ENCODE peak calls at places on chromosomes 11 and 22, in ten cellular contexts. J, F, Q, X, L, S, R, I, K and W are unnamed samples. For H3K4me1 and H3K27me3, the result is how much of the 10 kb centered on the place peaks cover.

GRCh38 chr11:70100791-70101190 is 22.7 kb downstream of the ANO1 start:
- DNase-seq in X (no peak), R (no peak), Q (no peak), I (no peak), L (no peak), J (no peak), S (no peak), F (no peak), K (no peak), W (no peak)

GRCh38 chr22:42177891-42178336 is 47.3 kb upstream of the CYP2D6 start:
- DNase-seq in L (no peak), R (no peak), S (no peak), I (no peak), Q (no peak), K (peak), F (no peak), J (no peak), X (no peak), W (no peak)

GRCh38 chr22:19705181-19705934 is 8.9 kb upstream of the SEPTIN5 start:
- DNase-seq in S (no peak), F (no peak), I (peak), Q (no peak), X (no peak), R (no peak), L (no peak), J (no peak), K (no peak), W (peak)

GRCh38 chr11:58525037-58525614 is 17.2 kb upstream of the OR5B21 start:
- DNase-seq in K (no peak), Q (no peak), I (no peak), R (peak), S (no peak), F (no peak), L (peak), J (peak), X (no peak), W (no peak)

GRCh38 chr11:73237471-73238290 is 19.6 kb downstream of the P2RY2 start:
- DNase-seq in X (no peak), K (no peak), J (no peak), F (peak), I (peak), L (no peak), S (no peak), R (peak), Q (no peak), W (no peak)

GRCh38 chr11:9982796-9983579 is 311.0 kb downstream of the SBF2 start:
- DNase-seq in J (no peak), K (peak), F (no peak), X (no peak), L (no peak), R (peak), I (no peak), S (no peak), Q (no peak), W (peak)

GRCh38 chr11:70104961-70105360 is 26.8 kb downstream of the ANO1 start:
- DNase-seq in R (no peak), F (no peak), K (no peak), I (no peak), S (no peak), X (no peak), L (no peak), Q (no peak), J (no peak), W (no peak)

GRCh38 chr11:27471588-27472397 is 797 bp downstream of the LGR4 start:
- DNase-seq in S (peak), I (peak), Q (no peak), L (peak), J (peak), K (peak), F (peak), X (peak), R (peak), W (no peak)

GRCh38 chr11:19628018-19628417 is 84.6 kb upstream of the NAV2 start:
- DNase-seq in F (peak), J (no peak), I (peak), S (peak), L (no peak), Q (no peak), X (no peak), R (peak), K (no peak), W (no peak)

GRCh38 chr11:75518204-75518549 is 7.6 kb downstream of the GDPD5 start:
- DNase-seq in S (no peak), X (no peak), J (no peak), L (no peak), F (no peak), K (no peak), I (no peak), R (no peak), Q (no peak), W (no peak)

GRCh38 chr22:46748948-46749681 is 11.1 kb upstream of the CERK start:
- DNase-seq in K (no peak), L (peak), R (peak), J (peak), F (no peak), X (no peak), S (no peak), Q (no peak), I (peak), W (no peak)

GRCh38 chr11:64976651-64977050 is 4.7 kb upstream of the MAJIN start:
- DNase-seq in Q (no peak), R (no peak), X (no peak), K (no peak), J (no peak), I (no peak), L (no peak), F (peak), S (no peak), W (no peak)

GRCh38 chr22:37161442-37161841 is 11.7 kb upstream of the IL2RB start:
- DNase-seq in S (no peak), L (no peak), Q (no peak), X (no peak), R (no peak), I (no peak), K (no peak), F (no peak), J (no peak), W (no peak)

GRCh38 chr22:37231406-37232139 is 12.5 kb downstream of the RAC2 start:
- DNase-seq in F (peak), R (no peak), J (peak), Q (no peak), X (no peak), L (no peak), S (no peak), I (no peak), K (no peak), W (no peak)

GRCh38 chr11:9103542-9104276 is 12.3 kb upstream of the SCUBE2 start:
- DNase-seq in I (no peak), R (no peak), K (no peak), L (no peak), S (no peak), J (no peak), X (no peak), F (no peak), Q (no peak), W (no peak)

GRCh38 chr11:1233351-1234053 is 10.6 kb downstream of the MUC5B start:
- DNase-seq in J (no peak), Q (no peak), S (peak), I (no peak), L (no peak), X (no peak), R (no peak), K (peak), F (no peak), W (no peak)

GRCh38 chr11:82733444-82734119 is at the start of gene FAM181B:
- DNase-seq in L (no peak), R (peak), J (peak), S (peak), K (peak), X (peak), I (peak), F (peak), Q (no peak), W (peak)

GRCh38 chr11:65415499-65416340 is 6.9 kb upstream of the NEAT1 start:
- DNase-seq in L (no peak), J (no peak), I (peak), S (peak), X (peak), F (peak), R (no peak), K (no peak), Q (no peak), W (no peak)

GRCh38 chr11:15674756-15675155 is 560.0 kb downstream of the INSC start:
- DNase-seq in L (no peak), R (no peak), K (peak), Q (no peak), S (no peak), F (no peak), I (no peak), J (no peak), X (no peak), W (no peak)

GRCh38 chr22:24153353-24153752 is 27.9 kb upstream of the SUSD2 start:
- DNase-seq in J (peak), L (peak), K (no peak), R (peak), Q (no peak), S (no peak), X (no peak), F (no peak), I (no peak), W (no peak)

GRCh38 chr11:94539420-94539819 is 4.3 kb upstream of the FUT4 start:
- DNase-seq in Q (no peak), L (no peak), R (no peak), I (no peak), F (no peak), K (peak), S (no peak), X (no peak), J (no peak), W (no peak)

GRCh38 chr11:75499423-75500305 is 26.1 kb downstream of the GDPD5 start:
- DNase-seq in R (peak), Q (no peak), S (peak), J (no peak), I (no peak), F (peak), X (no peak), L (no peak), K (peak), W (no peak)

GRCh38 chr22:40030026-40030756 is 35.4 kb downstream of the FAM83F start:
- DNase-seq in S (no peak), X (no peak), R (no peak), F (peak), J (no peak), I (no peak), Q (no peak), L (no peak), K (no peak), W (no peak)

GRCh38 chr22:31647921-31648320 is 14.1 kb downstream of the PISD start:
- DNase-seq in S (no peak), L (no peak), R (no peak), J (no peak), Q (no peak), X (no peak), K (no peak), F (no peak), I (no peak), W (no peak)

GRCh38 chr22:31646186-31647019 is 15.6 kb downstream of the PISD start:
- DNase-seq in S (no peak), Q (no peak), K (no peak), I (no peak), L (no peak), F (no peak), X (peak), R (peak), J (no peak), W (no peak)

GRCh38 chr22:31647066-31647465 is 14.9 kb downstream of the PISD start:
- DNase-seq in X (no peak), L (no peak), F (no peak), Q (no peak), R (no peak), J (no peak), I (no peak), K (no peak), S (no peak), W (no peak)

GRCh38 chr22:31650391-31650790 is 11.6 kb downstream of the PISD start:
- DNase-seq in K (no peak), F (no peak), Q (no peak), S (no peak), I (no peak), X (no peak), R (peak), L (no peak), J (no peak), W (no peak)

GRCh38 chr22:31647516-31647915 is 14.5 kb downstream of the PISD start:
- DNase-seq in L (no peak), I (no peak), S (no peak), X (no peak), J (no peak), Q (no peak), R (peak), K (no peak), F (no peak), W (peak)
- H3K4me1 ChIP-seq in L (under half), I (under half), S (under half), X (under half), J (under half), Q (under half), R (under half), K (under half), F (under half), W (under half)

GRCh38 chr11:116505466-116506247 is 267.1 kb downstream of the BUD13 start:
- DNase-seq in K (no peak), J (no peak), Q (no peak), S (no peak), L (no peak), I (no peak), F (no peak), X (no peak), R (no peak), W (no peak)
- H3K27me3 ChIP-seq in K (under half), J (under half), Q (under half), S (half or more), L (under half), I (under half), F (under half), X (under half), R (under half), W (under half)

GRCh38 chr22:21768435-21768834 is 32.8 kb upstream of the YPEL1 start:
- DNase-seq in Q (no peak), K (no peak), F (no peak), J (no peak), R (no peak), S (no peak), L (no peak), I (no peak), X (no peak), W (no peak)
- H3K4me1 ChIP-seq in Q (under half), K (under half), F (under half), J (under half), R (under half), S (under half), L (under half), I (under half), X (under half), W (under half)

DNA sequence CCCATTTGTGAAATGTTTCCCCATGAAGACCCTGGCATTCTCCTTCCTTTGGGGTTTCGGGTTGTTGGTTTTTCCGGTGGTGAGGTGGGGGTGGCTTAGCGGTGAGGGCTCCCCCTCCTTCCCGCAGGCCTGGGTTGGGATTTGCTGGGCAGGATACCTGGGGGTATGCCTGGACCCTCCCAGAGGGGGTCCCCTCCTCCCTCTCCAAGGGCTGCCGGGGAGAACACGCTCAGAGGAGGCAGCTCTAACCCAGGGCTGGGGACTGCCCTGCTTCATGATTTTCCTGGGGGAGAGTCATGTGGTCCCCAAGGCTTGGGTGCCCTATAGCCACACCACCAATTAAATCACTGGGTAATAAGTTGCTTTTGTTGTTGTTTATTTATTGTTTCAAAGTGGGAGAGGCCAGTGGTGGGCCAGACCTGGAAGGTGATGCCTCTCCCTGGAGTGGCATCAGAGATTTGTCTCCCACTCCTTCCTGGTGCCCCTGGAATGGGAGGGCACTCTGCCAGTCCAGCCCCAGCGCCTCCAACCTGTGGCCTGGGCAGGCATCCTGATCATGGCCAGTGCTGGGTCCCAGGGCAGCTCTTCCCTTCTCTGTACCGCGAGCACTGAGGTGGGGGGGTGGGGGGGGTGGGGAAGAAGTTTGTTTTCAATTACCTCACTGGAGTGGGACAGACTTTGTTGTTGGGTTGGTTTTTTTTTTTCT is 1.3 kb upstream of the CLCF1 start:
- DNase-seq in Q (no peak), K (no peak), S (no peak), L (no peak), I (no peak), F (no peak), J (no peak), X (no peak), R (no peak), W (no peak)
- H3K27me3 ChIP-seq in Q (under half), K (under half), S (under half), L (under half), I (under half), F (under half), J (under half), X (under half), R (under half), W (under half)

DNA sequence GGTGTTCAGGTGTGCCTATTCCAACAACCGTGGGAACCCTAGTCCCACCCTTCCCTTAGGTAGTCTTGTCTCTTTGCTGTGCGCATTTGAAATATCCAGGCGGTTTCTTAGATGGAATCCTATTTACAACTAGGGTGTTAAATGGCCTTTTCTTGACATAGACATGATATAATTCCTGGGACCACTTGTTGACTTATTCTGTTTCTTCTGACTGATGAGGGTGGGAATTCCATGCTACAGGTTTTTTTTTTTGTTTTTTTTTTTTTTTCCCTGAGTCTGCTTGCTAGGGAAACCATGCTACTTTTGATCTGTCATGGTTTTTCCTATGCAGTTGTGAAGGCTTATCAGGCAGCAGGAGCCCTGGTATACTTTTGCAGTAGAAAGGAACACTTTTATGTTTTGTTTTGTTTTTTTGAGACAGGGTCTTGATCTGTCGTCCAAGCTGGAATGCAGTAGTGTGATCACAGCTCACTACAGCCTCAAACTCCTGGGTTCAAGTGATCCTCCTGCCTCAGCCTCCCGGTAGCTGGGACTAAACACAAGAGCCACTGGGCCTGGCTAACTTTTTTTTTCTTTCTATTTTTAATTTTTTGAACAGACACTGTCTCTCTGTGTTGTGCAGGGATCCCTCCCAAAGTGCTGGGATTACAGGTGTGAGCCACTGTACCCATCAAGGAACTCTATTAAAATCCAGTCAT is 1.5 kb downstream of the STIM1 start:
- DNase-seq in Q (no peak), R (no peak), S (no peak), J (no peak), I (no peak), L (no peak), X (no peak), F (no peak), K (no peak), W (no peak)
- H3K4me1 ChIP-seq in Q (half or more), R (under half), S (half or more), J (half or more), I (half or more), L (under half), X (under half), F (under half), K (under half), W (under half)

DNA sequence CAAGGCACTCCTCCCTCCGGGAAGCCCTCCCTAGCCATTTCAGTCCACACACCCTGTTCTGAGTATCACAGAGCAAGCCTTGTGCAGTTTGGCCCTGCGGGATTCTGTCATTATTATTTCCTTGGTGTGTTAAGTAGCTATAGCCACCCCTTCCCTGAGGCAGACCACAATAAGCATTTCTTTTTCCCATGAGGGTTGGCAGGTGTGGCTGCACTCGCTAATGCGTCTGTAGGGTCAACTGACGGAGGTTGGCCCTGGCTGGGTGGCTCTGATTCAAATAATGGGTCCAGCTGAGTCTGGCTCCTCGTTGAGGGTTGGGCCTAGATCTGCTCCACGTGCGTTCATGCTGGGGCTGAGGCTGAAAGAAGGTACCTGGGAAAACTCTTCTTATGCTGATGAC is 5.1 kb downstream of the F2 start:
- DNase-seq in K (no peak), Q (no peak), X (no peak), R (no peak), S (no peak), L (no peak), I (no peak), J (no peak), F (no peak), W (peak)
- H3K27me3 ChIP-seq in K (under half), Q (under half), X (under half), R (under half), S (under half), L (under half), I (under half), J (under half), F (under half), W (under half)